ENCODE peak calls at places on chromosomes 3 and 15, in seven cellular contexts. W, V, O, B, D, A and K are unnamed samples.

GRCh38 chr3:183253364-183253960 is 409 bp downstream of the B3GNT5 start:
- DNase-seq in W (peak), V (peak), O (peak), B (no peak), D (no peak), A (peak), K (peak)

GRCh38 chr3:57949344-57949743 is 58.9 kb upstream of the FLNB start:
- DNase-seq in W (no peak), V (no peak), O (no peak), B (no peak), D (no peak), A (no peak), K (no peak)

GRCh38 chr3:169344465-169344864 is 319.0 kb downstream of the MECOM start:
- DNase-seq in W (no peak), V (no peak), O (no peak), B (no peak), D (no peak), A (no peak), K (no peak)

GRCh38 chr3:99686955-99687612 is 48.7 kb downstream of the COL8A1 start:
- DNase-seq in W (peak), V (peak), O (peak), B (peak), D (no peak), A (peak), K (no peak)

GRCh38 chr3:13879102-13879945 is 547 bp downstream of the WNT7A start:
- DNase-seq in W (peak), V (no peak), O (no peak), B (no peak), D (no peak), A (peak), K (no peak)

GRCh38 chr3:181358555-181358954 is 353.2 kb upstream of the SOX2 start:
- DNase-seq in W (no peak), V (no peak), O (no peak), B (no peak), D (no peak), A (no peak), K (no peak)

GRCh38 chr3:177483182-177483967 is 286.1 kb upstream of the TBL1XR1 start:
- DNase-seq in W (no peak), V (no peak), O (no peak), B (no peak), D (no peak), A (no peak), K (no peak)

GRCh38 chr3:139241783-139242182 is 102.0 kb upstream of the MRPS22 start:
- DNase-seq in W (no peak), V (no peak), O (no peak), B (no peak), D (no peak), A (no peak), K (no peak)

GRCh38 chr3:48637305-48637704 is 2.0 kb upstream of the SLC26A6 start:
- DNase-seq in W (no peak), V (no peak), O (no peak), B (no peak), D (no peak), A (no peak), K (peak)

GRCh38 chr15:54789377-54789776 is 407.4 kb downstream of the RSL24D1 start:
- DNase-seq in W (no peak), V (no peak), O (no peak), B (no peak), D (no peak), A (no peak), K (no peak)

GRCh38 chr15:39172380-39173281 is 408.2 kb upstream of the THBS1 start:
- DNase-seq in W (peak), V (no peak), O (no peak), B (peak), D (no peak), A (no peak), K (no peak)

GRCh38 chr3:105580551-105580950 is 213.8 kb downstream of the ALCAM start:
- DNase-seq in W (no peak), V (no peak), O (no peak), B (no peak), D (no peak), A (no peak), K (no peak)

GRCh38 chr15:39502048-39502447 is 78.8 kb upstream of the THBS1 start:
- DNase-seq in W (no peak), V (no peak), O (no peak), B (no peak), D (no peak), A (no peak), K (no peak)

GRCh38 chr3:172877011-172877410 is 126.5 kb downstream of the ECT2 start:
- DNase-seq in W (no peak), V (no peak), O (no peak), B (no peak), D (no peak), A (no peak), K (no peak)

GRCh38 chr3:129424185-129424841 is 4.1 kb downstream of the EFCAB12 start:
- DNase-seq in W (peak), V (no peak), O (no peak), B (no peak), D (no peak), A (no peak), K (no peak)

GRCh38 chr3:50078622-50079021 is 10.1 kb upstream of the RBM5 start:
- DNase-seq in W (no peak), V (no peak), O (no peak), B (no peak), D (no peak), A (no peak), K (no peak)

GRCh38 chr15:88480981-88481380 is 13.5 kb downstream of the MRPS11 start:
- DNase-seq in W (no peak), V (no peak), O (no peak), B (no peak), D (no peak), A (no peak), K (no peak)

GRCh38 chr15:28107111-28107893 is 8.2 kb upstream of the OCA2 start:
- DNase-seq in W (no peak), V (no peak), O (no peak), B (no peak), D (no peak), A (peak), K (no peak)

GRCh38 chr3:155441506-155441905 is 148.0 kb upstream of the STRIT1 start:
- DNase-seq in W (no peak), V (no peak), O (no peak), B (peak), D (no peak), A (no peak), K (no peak)

GRCh38 chr3:126124896-126125295 is 41.0 kb upstream of the SLC41A3 start:
- DNase-seq in W (no peak), V (peak), O (no peak), B (no peak), D (no peak), A (no peak), K (peak)

GRCh38 chr3:78589242-78589641 is 1178.6 kb downstream of the ROBO1 start:
- DNase-seq in W (no peak), V (no peak), O (no peak), B (no peak), D (no peak), A (no peak), K (no peak)

GRCh38 chr15:80855206-80855605 is 76.0 kb downstream of the CEMIP start:
- DNase-seq in W (no peak), V (no peak), O (no peak), B (no peak), D (no peak), A (no peak), K (no peak)

GRCh38 chr3:155605571-155605970 is 139.3 kb downstream of the PLCH1 start:
- DNase-seq in W (no peak), V (no peak), O (no peak), B (peak), D (no peak), A (no peak), K (no peak)

GRCh38 chr3:126835472-126836219 is 131.6 kb downstream of the CHCHD6 start:
- DNase-seq in W (peak), V (no peak), O (no peak), B (peak), D (no peak), A (no peak), K (no peak)

GRCh38 chr3:32586361-32586760 is 15.7 kb upstream of the DYNC1LI1 start:
- DNase-seq in W (peak), V (no peak), O (no peak), B (no peak), D (no peak), A (no peak), K (no peak)

GRCh38 chr15:65077981-65078352 is 1.4 kb downstream of the KBTBD13 start:
- DNase-seq in W (peak), V (peak), O (no peak), B (peak), D (no peak), A (peak), K (peak)

GRCh38 chr15:68430471-68431036 is 1.4 kb downstream of the ITGA11 start:
- DNase-seq in W (no peak), V (peak), O (no peak), B (no peak), D (no peak), A (no peak), K (no peak)

GRCh38 chr3:125061170-125061569 is 5.4 kb upstream of the HEG1 start:
- DNase-seq in W (no peak), V (no peak), O (no peak), B (no peak), D (no peak), A (no peak), K (no peak)

GRCh38 chr3:159062734-159063410 is 261.0 kb downstream of the MFSD1 start:
- DNase-seq in W (no peak), V (no peak), O (no peak), B (no peak), D (no peak), A (no peak), K (no peak)

GRCh38 chr15:51386029-51386428 is 44.6 kb downstream of the GLDN start:
- DNase-seq in W (peak), V (no peak), O (no peak), B (no peak), D (no peak), A (no peak), K (no peak)

GRCh38 chr15:100565591-100565990 is 36.4 kb downstream of the LINS1 start:
- DNase-seq in W (no peak), V (no peak), O (no peak), B (no peak), D (no peak), A (no peak), K (no peak)

GRCh38 chr3:157100997-157101396 is 59.0 kb downstream of the CCNL1 start:
- DNase-seq in W (no peak), V (no peak), O (no peak), B (no peak), D (no peak), A (no peak), K (no peak)

GRCh38 chr3:191952609-191953008 is 491.6 kb downstream of the PYDC2 start:
- DNase-seq in W (no peak), V (no peak), O (no peak), B (no peak), D (no peak), A (no peak), K (no peak)

GRCh38 chr15:93331545-93332117 is 242.6 kb upstream of the RGMA start:
- DNase-seq in W (peak), V (no peak), O (no peak), B (no peak), D (no peak), A (no peak), K (no peak)

GRCh38 chr15:75731248-75732100 is 18.8 kb upstream of the CSPG4 start:
- DNase-seq in W (no peak), V (peak), O (no peak), B (peak), D (no peak), A (peak), K (peak)

GRCh38 chr3:168029705-168030104 is 66.0 kb downstream of the GOLIM4 start:
- DNase-seq in W (no peak), V (no peak), O (no peak), B (no peak), D (no peak), A (no peak), K (peak)

GRCh38 chr15:65060641-65061397 is 7.0 kb downstream of the RASL12 start:
- DNase-seq in W (peak), V (peak), O (no peak), B (no peak), D (no peak), A (no peak), K (no peak)

GRCh38 chr15:94036156-94036555 is 195.2 kb upstream of the MCTP2 start:
- DNase-seq in W (no peak), V (no peak), O (no peak), B (no peak), D (no peak), A (no peak), K (no peak)

GRCh38 chr3:46731795-46732194 is 14.1 kb upstream of the PRSS50 start:
- DNase-seq in W (no peak), V (no peak), O (no peak), B (no peak), D (no peak), A (no peak), K (no peak)